ENCODE peak calls at places on chromosomes 11 and 22, in eight cellular contexts. M is adrenal gland; D is tibial artery; F is A549; L is CD8-positive, alpha-beta memory T cell; P is PC-3; A is cardiac muscle cell; H is transverse colon. X is an unnamed sample.

GRCh38 chr22:36321797-36322601 is 65.8 kb downstream of the MYH9 start:
- DNase-seq in M (peak; percentile 68), D (no peak), F (no peak), L (no peak), P (no peak), A (no peak), H (no peak), X (no peak)

GRCh38 chr11:86740628-86741488 is 59.5 kb upstream of the PRSS23 start:
- DNase-seq in M (peak; percentile 81), D (peak; percentile 86), F (peak; percentile 95), L (no peak), P (peak; percentile 92), A (peak; percentile 97), H (peak; percentile 32), X (no peak)

GRCh38 chr22:41833369-41834004 is 582 bp downstream of the SREBF2 start:
- DNase-seq in M (peak; percentile 72), D (peak; percentile 75), F (peak; percentile 27), L (peak; percentile 54), P (peak; percentile 6), A (peak; percentile 23), H (peak; percentile 57), X (peak; percentile 51)

GRCh38 chr11:78838417-78838816 is 263.8 kb upstream of the NARS2 start:
- DNase-seq in M (no peak), D (no peak), F (no peak), L (no peak), P (peak; percentile 68), A (no peak), H (no peak), X (no peak)

GRCh38 chr22:29782061-29782845 is 15.1 kb downstream of the UQCR10 start:
- DNase-seq in M (peak; percentile 84), D (peak; percentile 74), F (no peak), L (no peak), P (peak; percentile 21), A (peak; percentile 37), H (peak; percentile 74), X (no peak)

GRCh38 chr22:36331306-36331911 is 56.4 kb downstream of the MYH9 start:
- DNase-seq in M (peak; percentile 87), D (peak; percentile 95), F (peak; percentile 88), L (peak; percentile 74), P (peak; percentile 96), A (peak; percentile 93), H (peak; percentile 84), X (peak; percentile 76)

GRCh38 chr22:29813563-29813962 is 24.5 kb downstream of the ASCC2 start:
- DNase-seq in M (no peak), D (no peak), F (peak; percentile 69), L (no peak), P (peak; percentile 55), A (no peak), H (no peak), X (no peak)

GRCh38 chr11:119797137-119797611 is 68.2 kb upstream of the NECTIN1 start:
- DNase-seq in M (no peak), D (no peak), F (no peak), L (no peak), P (no peak), A (no peak), H (no peak), X (no peak)

GRCh38 chr22:43147821-43148220 is 3.5 kb upstream of the TSPO start:
- DNase-seq in M (peak; percentile 61), D (no peak), F (no peak), L (no peak), P (no peak), A (no peak), H (peak; percentile 55), X (no peak)

GRCh38 chr11:898160-898517 is 12.5 kb downstream of the CHID1 start:
- DNase-seq in M (no peak), D (no peak), F (peak; percentile 57), L (no peak), P (peak; percentile 22), A (peak; percentile 32), H (no peak), X (no peak)

GRCh38 chr11:15472405-15472799 is 357.7 kb downstream of the INSC start:
- DNase-seq in M (no peak), D (no peak), F (no peak), L (no peak), P (no peak), A (no peak), H (no peak), X (no peak)

GRCh38 chr11:83680351-83680750 is 394.2 kb upstream of the CCDC90B start:
- DNase-seq in M (no peak), D (no peak), F (no peak), L (no peak), P (no peak), A (no peak), H (no peak), X (no peak)

GRCh38 chr11:70278994-70279393 is 8.5 kb downstream of the PPFIA1 start:
- DNase-seq in M (no peak), D (no peak), F (no peak), L (no peak), P (no peak), A (no peak), H (no peak), X (no peak)

GRCh38 chr22:20523118-20523983 is 15.9 kb downstream of the MED15 start:
- DNase-seq in M (peak; percentile 49), D (no peak), F (no peak), L (no peak), P (no peak), A (peak; percentile 62), H (no peak), X (peak; percentile 11)

GRCh38 chr11:103433380-103433779 is 324.2 kb downstream of the DYNC2H1 start:
- DNase-seq in M (no peak), D (no peak), F (peak; percentile 17), L (no peak), P (peak; percentile 96), A (peak; percentile 48), H (no peak), X (no peak)

GRCh38 chr11:134586726-134587125 is 174.7 kb upstream of the B3GAT1 start:
- DNase-seq in M (no peak), D (no peak), F (no peak), L (no peak), P (no peak), A (no peak), H (no peak), X (no peak)

GRCh38 chr11:114762437-114762836 is 84.1 kb downstream of the NXPE2 start:
- DNase-seq in M (peak; percentile 66), D (peak; percentile 74), F (peak; percentile 56), L (no peak), P (peak; percentile 75), A (peak; percentile 75), H (peak; percentile 86), X (no peak)

GRCh38 chr11:86736303-86737143 is 63.8 kb upstream of the PRSS23 start:
- DNase-seq in M (no peak), D (no peak), F (peak; percentile 39), L (no peak), P (peak; percentile 81), A (no peak), H (no peak), X (no peak)

GRCh38 chr22:25235547-25236290 is 16.3 kb downstream of the CRYBB2 start:
- DNase-seq in M (peak; percentile 87), D (peak; percentile 69), F (peak; percentile 86), L (no peak), P (peak; percentile 80), A (peak; percentile 84), H (peak; percentile 78), X (peak; percentile 49)
- H3K4me3 ChIP-seq in M (no peak overlapping the region), D (no peak overlapping the region), F (peak overlapping the region; percentile 24), L (no peak overlapping the region), P (peak overlapping the region; percentile 53), A (no peak overlapping the region), H (no peak overlapping the region), X (no peak overlapping the region)

DNA sequence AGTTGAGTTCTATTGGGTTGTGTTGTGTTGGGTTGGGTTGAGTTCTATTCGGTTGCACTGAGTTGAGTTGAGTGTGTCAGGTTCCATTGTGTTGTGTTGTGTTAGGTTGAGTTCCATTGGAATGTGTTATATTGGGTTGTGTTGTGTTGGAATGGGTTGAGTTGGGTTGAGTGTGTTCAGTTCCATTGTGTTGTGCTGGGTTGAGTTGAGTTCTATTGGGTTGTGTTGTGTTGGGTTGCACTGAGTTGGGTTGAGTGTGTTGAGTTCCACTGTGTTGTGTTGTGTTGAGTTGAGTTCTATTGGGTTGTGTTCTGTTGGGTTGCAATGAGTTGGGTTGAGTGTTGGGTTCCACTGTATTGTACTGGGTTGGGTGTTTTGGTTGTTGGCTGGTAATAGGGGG is 35.5 kb downstream of the ALX4 start:
- DNase-seq in M (no peak), D (peak; percentile 1), F (no peak), L (no peak), P (no peak), A (no peak), H (no peak), X (no peak)
- H3K27ac ChIP-seq in M (no peak overlapping the region), D (no peak overlapping the region), F (no peak overlapping the region), L (no peak overlapping the region), P (no peak overlapping the region), A (no peak overlapping the region), H (no peak overlapping the region), X (no peak overlapping the region)

GRCh38 chr11:13010737-13011342 is 1.7 kb downstream of the RASSF10 start:
- DNase-seq in M (no peak), D (no peak), F (no peak), L (no peak), P (no peak), A (peak; percentile 6), H (peak; percentile 13), X (no peak)
- H3K4me3 ChIP-seq in M (no peak overlapping the region), D (no peak overlapping the region), F (peak overlapping the region; percentile 66), L (no peak overlapping the region), P (no peak overlapping the region), A (peak overlapping the region; percentile 25), H (peak overlapping the region; percentile 5), X (no peak overlapping the region)

GRCh38 chr11:63940786-63941185 is 2.0 kb downstream of the NAA40 start:
- DNase-seq in M (no peak), D (no peak), F (no peak), L (no peak), P (no peak), A (no peak), H (no peak), X (no peak)
- H3K27ac ChIP-seq in M (no peak overlapping the region), D (no peak overlapping the region), F (no peak overlapping the region), L (no peak overlapping the region), P (no peak overlapping the region), A (no peak overlapping the region), H (no peak overlapping the region), X (no peak overlapping the region)

X was measured in CD4-positive, alpha-beta memory T cell.